ENCODE peak calls at places on chromosome 1, in eight cellular contexts. T, S, Z, U, P, L, F and Q are unnamed samples.

GRCh38 chr1:12130466-12131130 is 36.2 kb upstream of the TNFRSF1B start:
- DNase-seq in T (no peak), S (no peak), Z (no peak), U (no peak), P (no peak), L (no peak), F (no peak), Q (no peak)

GRCh38 chr1:215497516-215497915 is 69.6 kb upstream of the KCTD3 start:
- DNase-seq in T (no peak), S (no peak), Z (no peak), U (no peak), P (no peak), L (no peak), F (no peak), Q (no peak)

GRCh38 chr1:168161459-168161858 is 17.3 kb upstream of the TIPRL start:
- DNase-seq in T (no peak), S (no peak), Z (peak; percentile 76), U (no peak), P (no peak), L (no peak), F (no peak), Q (peak; percentile 37)

GRCh38 chr1:117003253-117003875 is 1.8 kb downstream of the CD101 start:
- DNase-seq in T (no peak), S (no peak), Z (no peak), U (no peak), P (no peak), L (no peak), F (no peak), Q (no peak)

GRCh38 chr1:46527474-46528296 is 23.8 kb downstream of the KNCN start:
- DNase-seq in T (peak; percentile 85), S (peak; percentile 88), Z (peak; percentile 91), U (peak; percentile 90), P (peak; percentile 64), L (peak; percentile 47), F (peak; percentile 59), Q (peak; percentile 95)

GRCh38 chr1:2184934-2185333 is 9.6 kb downstream of the FAAP20 start:
- DNase-seq in T (no peak), S (no peak), Z (no peak), U (peak; percentile 76), P (no peak), L (no peak), F (no peak), Q (no peak)

GRCh38 chr1:36831171-36831810 is 203.0 kb downstream of the GRIK3 start:
- DNase-seq in T (no peak), S (no peak), Z (no peak), U (no peak), P (no peak), L (no peak), F (no peak), Q (no peak)

GRCh38 chr1:54335396-54336056 is 70.7 kb downstream of the SSBP3 start:
- DNase-seq in T (peak; percentile 48), S (peak; percentile 57), Z (no peak), U (no peak), P (no peak), L (no peak), F (peak; percentile 73), Q (peak; percentile 94)

GRCh38 chr1:106962591-106962990 is 93.9 kb upstream of the PRMT6 start:
- DNase-seq in T (no peak), S (no peak), Z (no peak), U (no peak), P (no peak), L (no peak), F (no peak), Q (no peak)

GRCh38 chr1:35748326-35748725 is 21.5 kb downstream of the CLSPN start:
- DNase-seq in T (no peak), S (no peak), Z (no peak), U (no peak), P (no peak), L (no peak), F (no peak), Q (no peak)

GRCh38 chr1:226482975-226483660 is 65.4 kb upstream of the STUM start:
- DNase-seq in T (no peak), S (peak; percentile 10), Z (no peak), U (no peak), P (no peak), L (no peak), F (no peak), Q (no peak)

GRCh38 chr1:151047925-151048644 is 534 bp downstream of the C1orf56 start:
- DNase-seq in T (peak; percentile 76), S (peak; percentile 77), Z (no peak), U (peak; percentile 88), P (peak; percentile 83), L (no peak), F (peak; percentile 71), Q (no peak)

DNA sequence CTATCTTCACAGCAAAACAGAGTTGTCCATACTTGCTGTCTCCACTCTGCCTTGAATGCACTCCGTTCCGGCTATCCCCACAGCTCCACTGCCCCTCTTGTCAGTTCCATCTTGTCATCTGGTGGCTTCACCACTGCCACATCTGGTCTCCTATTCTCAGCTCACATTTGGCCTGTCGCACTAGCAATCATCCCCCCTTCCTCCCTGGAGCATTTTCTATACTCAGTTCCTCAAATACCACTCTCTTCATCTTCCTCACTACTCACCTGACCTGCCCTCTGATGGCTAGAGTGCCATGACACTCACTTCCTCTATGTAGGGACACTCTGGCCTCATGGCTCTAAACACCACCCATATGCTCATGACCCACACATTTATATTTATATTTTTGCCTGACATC is 6.3 kb downstream of the ZNF692 start:
- DNase-seq in T (no peak), S (no peak), Z (no peak), U (no peak), P (no peak), L (no peak), F (no peak), Q (no peak)
- TF ChIP-seq EP300 in T (no peak), S (no peak), Z (no peak), U (no peak), P (no peak), L (no peak), F (no peak), Q (no peak)

DNA sequence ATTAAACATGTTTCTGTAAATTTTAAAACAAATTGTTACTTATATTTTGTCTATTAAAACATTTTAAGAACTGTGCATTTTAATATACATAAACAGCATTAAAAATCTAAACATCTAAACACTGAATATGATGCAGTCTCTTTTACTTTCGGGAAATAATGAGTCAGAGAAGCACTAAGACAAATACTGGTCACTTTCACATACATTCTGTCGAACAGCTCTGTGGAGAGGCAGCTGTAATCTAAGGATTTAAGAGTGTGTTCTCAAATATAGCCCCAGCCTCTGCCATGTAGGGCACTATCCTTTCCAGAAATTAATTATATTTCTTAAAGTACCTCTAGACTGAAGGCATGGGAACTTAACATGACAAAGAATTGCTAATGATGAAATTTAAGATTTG is 89.6 kb upstream of the PTGFR start:
- DNase-seq in T (no peak), S (no peak), Z (no peak), U (no peak), P (no peak), L (no peak), F (no peak), Q (no peak)
- TF ChIP-seq EP300 in T (no peak), S (no peak), Z (no peak), U (no peak), P (no peak), L (no peak), F (no peak), Q (no peak)

GRCh38 chr1:201389066-201389465 is 10.1 kb downstream of the LAD1 start:
- DNase-seq in T (no peak), S (no peak), Z (no peak), U (no peak), P (no peak), L (no peak), F (no peak), Q (no peak)
- TF ChIP-seq EP300 in T (no peak), S (no peak), Z (no peak), U (no peak), P (no peak), L (no peak), F (no peak), Q (no peak)

GRCh38 chr1:56330400-56331026 is 248.8 kb downstream of the PLPP3 start:
- DNase-seq in T (no peak), S (no peak), Z (no peak), U (no peak), P (no peak), L (no peak), F (no peak), Q (no peak)

GRCh38 chr1:56333461-56333860 is 245.9 kb downstream of the PLPP3 start:
- DNase-seq in T (no peak), S (no peak), Z (no peak), U (no peak), P (no peak), L (no peak), F (no peak), Q (no peak)

GRCh38 chr1:56331207-56331891 is 248.0 kb downstream of the PLPP3 start:
- DNase-seq in T (no peak), S (no peak), Z (no peak), U (no peak), P (no peak), L (no peak), F (no peak), Q (no peak)

GRCh38 chr1:56334027-56334426 is 245.3 kb downstream of the PLPP3 start:
- DNase-seq in T (no peak), S (no peak), Z (no peak), U (no peak), P (no peak), L (no peak), F (no peak), Q (no peak)

GRCh38 chr1:56331892-56332567 is 247.3 kb downstream of the PLPP3 start:
- DNase-seq in T (no peak), S (no peak), Z (peak; percentile 16), U (no peak), P (peak; percentile 21), L (no peak), F (no peak), Q (no peak)
- TF ChIP-seq EP300 in T (no peak), S (no peak), Z (no peak), U (no peak), P (no peak), L (no peak), F (no peak), Q (no peak)